ENCODE peak calls at places on chromosome 15, in nine cellular contexts. W is upper lobe of left lung, J is stomach, U is K562, P is ovary, X is GM12878, B is A549, S is SK-N-SH, G is tibial nerve. A is an unnamed sample.
A peak's percentile ranks its signal among the peaks of the same experiment; 100 is the strongest.

GRCh38 chr15:66080791-66081475 is 172.6 kb downstream of the MEGF11 start:
- DNase-seq in P (peak; percentile 83), U (peak; percentile 25), J (no peak), G (no peak), B (peak; percentile 40), W (no peak), X (no peak), S (peak; percentile 58), A (peak; percentile 58)

GRCh38 chr15:29674661-29675533 is 147.4 kb downstream of the TJP1 start:
- DNase-seq in B (peak; percentile 96), U (peak; percentile 86), S (peak; percentile 89), G (no peak), J (peak; percentile 85), X (no peak), W (peak; percentile 75), P (peak; percentile 70), A (no peak)

GRCh38 chr15:69117431-69117841 is 43.0 kb upstream of the GLCE start:
- DNase-seq in J (no peak), U (no peak), G (no peak), W (no peak), P (no peak), S (peak; percentile 28), X (no peak), B (no peak), A (no peak)

GRCh38 chr15:100030586-100031249 is 297.5 kb upstream of the LYSMD4 start:
- DNase-seq in P (no peak), G (no peak), J (no peak), U (no peak), W (no peak), B (no peak), S (no peak), X (no peak), A (no peak)

GRCh38 chr15:52334491-52335160 is 39.0 kb upstream of the MYO5C start:
- DNase-seq in B (peak; percentile 67), G (no peak), P (no peak), U (no peak), X (no peak), J (no peak), S (no peak), W (no peak), A (no peak)

GRCh38 chr15:92810418-92811138 is 89.5 kb upstream of the CHD2 start:
- DNase-seq in J (no peak), U (peak; percentile 35), B (peak; percentile 92), W (peak; percentile 66), G (peak; percentile 85), X (no peak), S (no peak), P (peak; percentile 83), A (peak; percentile 84)

GRCh38 chr15:72521682-72522081 is 47.6 kb downstream of the ARIH1 start:
- DNase-seq in U (no peak), B (no peak), W (no peak), G (no peak), J (no peak), X (no peak), S (no peak), P (peak; percentile 67), A (no peak)

GRCh38 chr15:57118013-57118799 is 199.8 kb downstream of the TCF12 start:
- DNase-seq in B (peak; percentile 19), P (no peak), J (no peak), G (no peak), S (no peak), U (no peak), W (no peak), X (no peak), A (no peak)

GRCh38 chr15:39804026-39804425 is 21.4 kb upstream of the FSIP1 start:
- DNase-seq in B (peak; percentile 10), W (no peak), P (no peak), J (no peak), X (no peak), S (no peak), U (no peak), G (no peak), A (no peak)

GRCh38 chr15:22979699-22980188 is 424 bp downstream of the CYFIP1 start:
- DNase-seq in S (peak; percentile 81), B (no peak), P (peak; percentile 73), U (no peak), J (no peak), X (no peak), W (no peak), G (no peak), A (peak; percentile 68)

GRCh38 chr15:92930776-92931175 is 30.7 kb downstream of the CHD2 start:
- DNase-seq in B (no peak), G (no peak), P (no peak), S (no peak), X (no peak), W (no peak), U (no peak), J (no peak), A (no peak)

GRCh38 chr15:73711526-73711925 is 27.3 kb downstream of the CD276 start:
- DNase-seq in U (no peak), X (no peak), P (no peak), W (peak; percentile 47), J (no peak), B (no peak), S (no peak), G (no peak), A (no peak)

GRCh38 chr15:58213587-58214360 is 75.6 kb downstream of the AQP9 start:
- DNase-seq in G (no peak), B (no peak), J (no peak), W (no peak), X (no peak), U (no peak), P (no peak), S (no peak), A (no peak)
- TF ChIP-seq EP300 in G (no peak), B (no peak), J (no peak), W (no peak), X (no peak), U (no peak), P (no peak), S (no peak), A (no peak)

DNA sequence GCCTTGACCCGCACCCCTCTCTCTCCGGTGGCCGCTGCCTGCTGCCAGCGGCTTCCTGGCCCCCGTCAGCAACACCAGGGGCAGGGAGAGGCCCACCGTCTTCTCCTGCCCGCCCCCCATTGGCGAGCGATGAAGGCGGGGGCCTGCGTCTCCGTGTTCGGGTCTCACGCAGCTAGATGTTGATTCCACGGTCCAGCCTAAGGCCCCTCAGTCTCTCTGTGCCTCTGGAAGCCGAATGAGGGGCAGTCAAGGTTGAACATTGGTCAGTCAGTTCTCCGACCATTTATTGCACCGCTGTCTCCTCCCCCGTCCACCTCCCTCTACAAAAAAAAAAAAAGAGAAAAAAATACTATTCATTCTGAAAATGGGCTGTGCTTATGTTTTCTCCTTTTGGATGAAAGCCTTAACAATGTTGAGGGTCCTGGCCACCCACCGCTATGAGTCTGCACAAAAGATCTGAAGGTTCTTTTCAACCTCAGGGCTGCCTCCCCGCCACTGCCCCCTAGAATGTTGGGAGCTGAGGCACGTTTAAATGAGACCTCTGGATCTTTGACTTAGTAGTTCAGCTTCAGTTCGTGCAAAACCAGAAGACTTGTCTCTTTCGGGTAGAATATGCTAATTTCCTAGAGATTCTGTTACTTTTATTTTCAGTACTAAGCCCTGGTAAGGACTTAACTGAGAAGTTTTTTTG is 724 bp downstream of the IREB2 start:
- DNase-seq in P (no peak), U (peak; percentile 83), X (no peak), S (peak; percentile 46), G (no peak), J (no peak), W (peak; percentile 31), B (peak; percentile 31), A (no peak)
- TF ChIP-seq CTCF in P (peak; percentile 4), U (peak; percentile 53), X (no peak), S (peak; percentile 53), G (no peak), J (no peak), W (no peak), B (no peak), A (no peak)

DNA sequence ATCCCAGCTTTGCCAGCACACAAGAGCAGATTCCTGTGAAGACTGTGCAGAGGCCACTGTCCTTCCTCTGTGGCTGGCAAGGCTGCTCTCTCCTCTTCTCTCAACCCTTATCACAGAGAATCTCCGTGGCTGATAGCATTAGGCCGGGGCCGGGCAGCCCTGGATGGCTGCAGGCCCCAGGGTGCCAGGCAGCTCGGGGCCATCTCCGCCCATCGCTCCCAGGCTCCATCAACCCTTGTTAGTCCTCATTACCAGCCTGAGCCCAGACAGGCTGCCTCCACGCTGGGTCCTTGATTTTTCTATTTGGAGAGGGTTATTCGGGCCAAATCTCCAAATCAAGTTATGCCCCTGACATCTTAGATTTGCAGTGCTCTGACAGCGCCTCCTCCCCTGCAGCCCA is 39.1 kb downstream of the MRPL46 start:
- DNase-seq in J (no peak), P (no peak), S (peak; percentile 52), W (no peak), G (no peak), B (no peak), X (no peak), U (no peak), A (no peak)
- TF ChIP-seq EP300 in J (no peak), P (no peak), S (peak; percentile 34), W (no peak), G (no peak), B (no peak), X (no peak), U (no peak), A (no peak)

GRCh38 chr15:31335991-31336942 is 9.6 kb downstream of the KLF13 start:
- DNase-seq in X (no peak), W (peak; percentile 72), S (no peak), B (no peak), J (no peak), P (peak; percentile 21), G (no peak), U (no peak), A (peak; percentile 64)

GRCh38 chr15:31338879-31339557 is 12.4 kb downstream of the KLF13 start:
- DNase-seq in S (peak; percentile 64), U (no peak), X (peak; percentile 75), G (peak; percentile 58), P (peak; percentile 70), W (peak; percentile 81), B (peak; percentile 58), J (no peak), A (no peak)

GRCh38 chr15:31338318-31338878 is 11.8 kb downstream of the KLF13 start:
- DNase-seq in J (peak; percentile 62), X (no peak), W (no peak), S (no peak), G (no peak), B (no peak), P (peak; percentile 75), U (no peak), A (peak; percentile 66)

GRCh38 chr15:31336943-31337295 is 10.3 kb downstream of the KLF13 start:
- DNase-seq in B (no peak), S (no peak), X (no peak), U (no peak), J (no peak), P (no peak), W (no peak), G (no peak), A (no peak)

DNA sequence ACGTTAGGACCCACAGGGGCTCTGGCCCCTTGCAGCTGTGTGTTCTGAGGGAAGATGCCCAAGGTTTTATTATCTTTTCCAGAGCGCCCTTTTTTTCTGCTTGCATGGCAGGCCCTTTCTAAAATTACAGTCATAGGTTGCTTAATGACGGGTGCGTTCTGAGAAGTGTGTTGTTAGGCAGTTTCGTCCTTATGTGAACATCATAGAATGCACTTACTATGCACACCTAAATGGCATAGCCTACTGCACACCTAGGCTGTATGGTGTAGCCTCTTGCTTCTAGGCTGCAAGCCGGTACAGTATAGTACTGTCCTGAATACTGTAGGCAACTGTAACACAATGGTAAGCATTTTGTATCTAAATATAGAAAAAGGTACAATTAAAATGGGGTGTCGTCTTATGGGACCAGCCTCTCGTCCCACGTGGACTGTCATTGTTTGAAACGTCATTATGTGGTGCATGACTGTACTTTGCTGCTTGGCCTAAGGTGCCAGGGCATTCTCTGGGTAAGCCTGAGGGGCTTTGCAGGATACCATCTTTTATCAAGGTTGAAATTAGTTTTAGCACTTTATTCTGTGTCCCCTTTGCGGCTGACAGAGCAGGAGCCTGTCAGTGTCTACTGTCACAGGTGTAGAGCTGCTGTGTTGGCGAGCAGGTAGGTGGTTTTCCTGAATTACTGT is 10.9 kb downstream of the KLF13 start:
- DNase-seq in G (no peak), U (no peak), B (no peak), J (no peak), S (no peak), X (no peak), W (no peak), P (no peak), A (no peak)
- TF ChIP-seq CTCF in G (no peak), U (no peak), B (no peak), J (no peak), S (no peak), X (no peak), W (no peak), P (no peak), A (no peak)